ENCODE peak calls at places on chromosomes 7 and 10, in seven cellular contexts. One of them, this sample, is unnamed.

GRCh38 chr7:92306153-92306552 is 60.4 kb downstream of the ANKIB1 start:
- DNase-seq in uterus: no peak
- DNase-seq in GM12878: no peak
- DNase-seq in astrocyte: peak; percentile 5
- DNase-seq in left ventricle myocardium inferior: no peak
- DNase-seq in endodermal cell: no peak
- DNase-seq in neural progenitor cell: no peak
- DNase-seq in this sample: no peak

GRCh38 chr7:153640586-153640985 is 411.6 kb upstream of the DPP6 start:
- DNase-seq in uterus: no peak
- DNase-seq in GM12878: no peak
- DNase-seq in astrocyte: no peak
- DNase-seq in left ventricle myocardium inferior: no peak
- DNase-seq in endodermal cell: no peak
- DNase-seq in neural progenitor cell: no peak
- DNase-seq in this sample: no peak

GRCh38 chr10:43408331-43408709 is 666 bp downstream of the HNRNPF start:
- DNase-seq in uterus: no peak
- DNase-seq in GM12878: no peak
- DNase-seq in astrocyte: no peak
- DNase-seq in left ventricle myocardium inferior: no peak
- DNase-seq in endodermal cell: no peak
- DNase-seq in neural progenitor cell: peak; percentile 63
- DNase-seq in this sample: no peak

GRCh38 chr10:17394854-17395253 is 59.5 kb downstream of the ST8SIA6 start:
- DNase-seq in uterus: no peak
- DNase-seq in GM12878: no peak
- DNase-seq in astrocyte: no peak
- DNase-seq in left ventricle myocardium inferior: no peak
- DNase-seq in endodermal cell: no peak
- DNase-seq in neural progenitor cell: no peak
- DNase-seq in this sample: no peak

GRCh38 chr10:118754132-118754555 is 626 bp downstream of the CACUL1 start:
- DNase-seq in uterus: peak; percentile 38
- DNase-seq in GM12878: no peak
- DNase-seq in astrocyte: peak; percentile 13
- DNase-seq in left ventricle myocardium inferior: peak; percentile 31
- DNase-seq in endodermal cell: peak; percentile 88
- DNase-seq in neural progenitor cell: peak; percentile 83
- DNase-seq in this sample: peak; percentile 67

GRCh38 chr7:27922907-27923306 is 182.9 kb downstream of the TAX1BP1 start:
- DNase-seq in uterus: no peak
- DNase-seq in GM12878: peak; percentile 38
- DNase-seq in astrocyte: no peak
- DNase-seq in left ventricle myocardium inferior: no peak
- DNase-seq in endodermal cell: no peak
- DNase-seq in neural progenitor cell: no peak
- DNase-seq in this sample: no peak

GRCh38 chr7:6447589-6448210 is at the start of gene DAGLB:
- DNase-seq in uterus: peak; percentile 91
- DNase-seq in GM12878: peak; percentile 85
- DNase-seq in astrocyte: peak; percentile 63
- DNase-seq in left ventricle myocardium inferior: peak; percentile 92
- DNase-seq in endodermal cell: peak; percentile 97
- DNase-seq in neural progenitor cell: peak; percentile 98
- DNase-seq in this sample: peak; percentile 96

GRCh38 chr7:35816514-35816913 is 15.7 kb downstream of the SEPTIN7 start:
- DNase-seq in uterus: no peak
- DNase-seq in GM12878: no peak
- DNase-seq in astrocyte: no peak
- DNase-seq in left ventricle myocardium inferior: no peak
- DNase-seq in endodermal cell: no peak
- DNase-seq in neural progenitor cell: no peak
- DNase-seq in this sample: no peak

GRCh38 chr10:92688927-92689662 is 660 bp upstream of the HHEX start:
- DNase-seq in uterus: peak; percentile 19
- DNase-seq in GM12878: no peak
- DNase-seq in astrocyte: peak; percentile 36
- DNase-seq in left ventricle myocardium inferior: no peak
- DNase-seq in endodermal cell: peak; percentile 87
- DNase-seq in neural progenitor cell: peak; percentile 63
- DNase-seq in this sample: no peak

GRCh38 chr10:30502266-30503058 is 68.5 kb downstream of the MAP3K8 start:
- DNase-seq in uterus: no peak
- DNase-seq in GM12878: no peak
- DNase-seq in astrocyte: peak; percentile 21
- DNase-seq in left ventricle myocardium inferior: no peak
- DNase-seq in endodermal cell: no peak
- DNase-seq in neural progenitor cell: no peak
- DNase-seq in this sample: no peak

GRCh38 chr10:95431900-95432342 is 129.2 kb downstream of the SORBS1 start:
- DNase-seq in uterus: peak; percentile 65
- DNase-seq in GM12878: peak; percentile 66
- DNase-seq in astrocyte: no peak
- DNase-seq in left ventricle myocardium inferior: no peak
- DNase-seq in endodermal cell: no peak
- DNase-seq in neural progenitor cell: no peak
- DNase-seq in this sample: no peak

GRCh38 chr7:151247016-151247580 is 1.4 kb downstream of the SMARCD3 start:
- DNase-seq in uterus: no peak
- DNase-seq in GM12878: no peak
- DNase-seq in astrocyte: no peak
- DNase-seq in left ventricle myocardium inferior: no peak
- DNase-seq in endodermal cell: peak; percentile 70
- DNase-seq in neural progenitor cell: no peak
- DNase-seq in this sample: no peak

GRCh38 chr7:150923802-150924201 is 54.3 kb downstream of the KCNH2 start:
- DNase-seq in uterus: no peak
- DNase-seq in GM12878: no peak
- DNase-seq in astrocyte: no peak
- DNase-seq in left ventricle myocardium inferior: no peak
- DNase-seq in endodermal cell: no peak
- DNase-seq in neural progenitor cell: no peak
- DNase-seq in this sample: no peak

GRCh38 chr10:78634389-78634815 is 434.4 kb upstream of the ZMIZ1 start:
- DNase-seq in uterus: peak; percentile 52
- DNase-seq in GM12878: no peak
- DNase-seq in astrocyte: peak; percentile 76
- DNase-seq in left ventricle myocardium inferior: no peak
- DNase-seq in endodermal cell: peak; percentile 82
- DNase-seq in neural progenitor cell: peak; percentile 22
- DNase-seq in this sample: no peak

GRCh38 chr10:100008142-100008522 is 1.6 kb downstream of the DNMBP start:
- DNase-seq in uterus: no peak
- DNase-seq in GM12878: no peak
- DNase-seq in astrocyte: peak; percentile 72
- DNase-seq in left ventricle myocardium inferior: no peak
- DNase-seq in endodermal cell: no peak
- DNase-seq in neural progenitor cell: no peak
- DNase-seq in this sample: no peak

GRCh38 chr7:120259382-120259781 is 13.6 kb upstream of the KCND2 start:
- DNase-seq in uterus: no peak
- DNase-seq in GM12878: no peak
- DNase-seq in astrocyte: peak; percentile 56
- DNase-seq in left ventricle myocardium inferior: no peak
- DNase-seq in endodermal cell: no peak
- DNase-seq in neural progenitor cell: no peak
- DNase-seq in this sample: no peak

GRCh38 chr7:98991141-98991540 is 112.8 kb downstream of the TRRAP start:
- DNase-seq in uterus: no peak
- DNase-seq in GM12878: no peak
- DNase-seq in astrocyte: no peak
- DNase-seq in left ventricle myocardium inferior: no peak
- DNase-seq in endodermal cell: no peak
- DNase-seq in neural progenitor cell: no peak
- DNase-seq in this sample: no peak

GRCh38 chr7:149220534-149220933 is 18.9 kb upstream of the ZNF212 start:
- DNase-seq in uterus: no peak
- DNase-seq in GM12878: no peak
- DNase-seq in astrocyte: peak; percentile 54
- DNase-seq in left ventricle myocardium inferior: no peak
- DNase-seq in endodermal cell: no peak
- DNase-seq in neural progenitor cell: no peak
- DNase-seq in this sample: no peak

GRCh38 chr10:86389441-86390193 is 23.0 kb upstream of the GRID1 start:
- DNase-seq in uterus: no peak
- DNase-seq in GM12878: no peak
- DNase-seq in astrocyte: no peak
- DNase-seq in left ventricle myocardium inferior: no peak
- DNase-seq in endodermal cell: peak; percentile 96
- DNase-seq in neural progenitor cell: peak; percentile 90
- DNase-seq in this sample: no peak

GRCh38 chr7:106063039-106063438 is 49.1 kb downstream of the SYPL1 start:
- DNase-seq in uterus: no peak
- DNase-seq in GM12878: no peak
- DNase-seq in astrocyte: no peak
- DNase-seq in left ventricle myocardium inferior: no peak
- DNase-seq in endodermal cell: peak; percentile 20
- DNase-seq in neural progenitor cell: no peak
- DNase-seq in this sample: no peak
- H3K4me1 ChIP-seq in uterus: peaks cover 10% of the 10 kb centered on the region
- H3K4me1 ChIP-seq in GM12878: peaks cover 65% of the 10 kb centered on the region
- H3K4me1 ChIP-seq in astrocyte: peaks cover 18% of the 10 kb centered on the region
- H3K4me1 ChIP-seq in left ventricle myocardium inferior: peaks cover 51% of the 10 kb centered on the region
- H3K4me1 ChIP-seq in endodermal cell: peaks cover 7% of the 10 kb centered on the region
- H3K4me1 ChIP-seq in neural progenitor cell: peaks cover 36% of the 10 kb centered on the region
- H3K4me1 ChIP-seq in this sample: peaks cover 30% of the 10 kb centered on the region

DNA sequence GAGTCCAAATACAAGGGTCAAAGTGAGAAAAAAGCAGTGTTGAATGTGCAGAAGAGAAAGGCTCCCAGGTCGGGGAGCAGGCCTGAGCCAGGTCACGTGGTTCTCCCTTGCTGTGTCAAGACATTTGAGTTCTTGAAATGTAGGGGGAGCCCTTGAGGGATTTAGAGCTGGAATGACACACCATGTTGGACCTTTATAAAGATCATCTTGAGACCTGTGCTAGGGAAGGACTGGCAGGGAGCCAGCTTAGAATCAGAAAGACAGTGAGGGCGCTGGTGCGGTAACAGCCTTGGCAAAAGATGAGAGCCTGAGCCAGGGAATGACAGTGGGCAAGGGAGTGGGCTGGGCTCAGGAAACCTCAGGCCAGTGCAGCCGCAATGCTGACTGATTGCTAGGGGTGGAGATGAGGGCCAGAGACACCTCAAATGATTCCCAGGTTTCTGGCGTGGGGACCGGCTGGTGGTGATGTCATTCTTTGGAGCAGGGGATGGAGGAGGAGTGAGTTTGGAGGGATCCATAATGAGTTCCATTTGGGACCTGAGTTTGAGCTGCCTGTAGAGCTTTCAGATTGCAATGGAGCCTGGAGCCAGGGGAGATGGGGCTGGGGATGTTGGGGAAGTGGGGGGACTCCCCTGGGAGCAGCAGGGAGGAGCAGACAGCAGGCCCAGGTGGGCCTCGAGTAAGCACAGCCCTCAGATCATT is 120.2 kb downstream of the PTPN20 start:
- DNase-seq in uterus: no peak
- DNase-seq in GM12878: no peak
- DNase-seq in astrocyte: no peak
- DNase-seq in left ventricle myocardium inferior: no peak
- DNase-seq in endodermal cell: peak; percentile 55
- DNase-seq in neural progenitor cell: peak; percentile 29
- DNase-seq in this sample: no peak
- TF ChIP-seq CTCF in uterus: no peak
- TF ChIP-seq CTCF in GM12878: peak; percentile 11
- TF ChIP-seq CTCF in astrocyte: no peak
- TF ChIP-seq CTCF in left ventricle myocardium inferior: no peak
- TF ChIP-seq CTCF in endodermal cell: peak; percentile 67
- TF ChIP-seq CTCF in neural progenitor cell: peak; percentile 41
- TF ChIP-seq CTCF in this sample: no peak

GRCh38 chr10:117362313-117362712 is 12.9 kb downstream of the PDZD8 start:
- DNase-seq in uterus: no peak
- DNase-seq in GM12878: no peak
- DNase-seq in astrocyte: peak; percentile 41
- DNase-seq in left ventricle myocardium inferior: no peak
- DNase-seq in endodermal cell: no peak
- DNase-seq in neural progenitor cell: no peak
- DNase-seq in this sample: no peak

GRCh38 chr10:117360016-117360415 is 15.2 kb downstream of the PDZD8 start:
- DNase-seq in uterus: no peak
- DNase-seq in GM12878: no peak
- DNase-seq in astrocyte: peak; percentile 37
- DNase-seq in left ventricle myocardium inferior: no peak
- DNase-seq in endodermal cell: no peak
- DNase-seq in neural progenitor cell: no peak
- DNase-seq in this sample: no peak

GRCh38 chr10:117364121-117364960 is 10.9 kb downstream of the PDZD8 start:
- DNase-seq in uterus: no peak
- DNase-seq in GM12878: no peak
- DNase-seq in astrocyte: peak; percentile 29
- DNase-seq in left ventricle myocardium inferior: no peak
- DNase-seq in endodermal cell: no peak
- DNase-seq in neural progenitor cell: no peak
- DNase-seq in this sample: no peak

GRCh38 chr10:117363027-117363426 is 12.2 kb downstream of the PDZD8 start:
- DNase-seq in uterus: no peak
- DNase-seq in GM12878: no peak
- DNase-seq in astrocyte: peak; percentile 86
- DNase-seq in left ventricle myocardium inferior: no peak
- DNase-seq in endodermal cell: no peak
- DNase-seq in neural progenitor cell: no peak
- DNase-seq in this sample: no peak

GRCh38 chr10:117360994-117361667 is 14.1 kb downstream of the PDZD8 start:
- DNase-seq in uterus: no peak
- DNase-seq in GM12878: no peak
- DNase-seq in astrocyte: peak; percentile 25
- DNase-seq in left ventricle myocardium inferior: no peak
- DNase-seq in endodermal cell: no peak
- DNase-seq in neural progenitor cell: no peak
- DNase-seq in this sample: no peak
- H3K4me1 ChIP-seq in uterus: no peaks in the 10 kb centered on the region
- H3K4me1 ChIP-seq in GM12878: peaks cover 15% of the 10 kb centered on the region
- H3K4me1 ChIP-seq in astrocyte: peaks cover 54% of the 10 kb centered on the region
- H3K4me1 ChIP-seq in left ventricle myocardium inferior: peaks cover 54% of the 10 kb centered on the region
- H3K4me1 ChIP-seq in endodermal cell: no peaks in the 10 kb centered on the region
- H3K4me1 ChIP-seq in neural progenitor cell: no peaks in the 10 kb centered on the region
- H3K4me1 ChIP-seq in this sample: peaks cover 36% of the 10 kb centered on the region

DNA sequence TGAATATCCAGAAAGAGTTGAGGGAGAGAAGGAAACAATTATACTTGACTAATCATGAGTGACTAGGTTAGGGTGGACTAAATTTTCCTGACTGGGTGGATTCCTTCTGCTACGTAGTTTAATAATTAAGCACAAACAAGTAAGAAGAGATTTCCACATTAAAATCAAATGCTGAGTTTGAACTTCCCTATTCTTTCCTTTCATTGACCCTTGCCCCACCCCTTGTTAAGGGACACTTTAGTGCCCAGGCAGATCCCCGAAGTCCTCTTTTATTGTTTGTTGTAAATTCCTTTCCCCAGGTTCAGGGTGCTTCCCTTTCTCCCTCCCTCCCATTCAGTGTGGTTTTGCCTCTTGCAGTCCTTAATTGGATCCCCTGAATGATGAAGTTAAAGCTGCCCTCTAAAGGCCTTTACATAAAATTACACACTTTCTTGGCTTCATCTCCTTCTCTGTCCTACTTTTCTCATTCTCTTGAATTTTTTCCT is 8.8 kb upstream of the SPAM1 start:
- DNase-seq in uterus: no peak
- DNase-seq in GM12878: no peak
- DNase-seq in astrocyte: peak; percentile 0
- DNase-seq in left ventricle myocardium inferior: no peak
- DNase-seq in endodermal cell: peak; percentile 54
- DNase-seq in neural progenitor cell: peak; percentile 76
- DNase-seq in this sample: no peak
- TF ChIP-seq CTCF in uterus: peak; percentile 14
- TF ChIP-seq CTCF in GM12878: peak; percentile 44
- TF ChIP-seq CTCF in astrocyte: peak; percentile 5
- TF ChIP-seq CTCF in left ventricle myocardium inferior: peak; percentile 37
- TF ChIP-seq CTCF in endodermal cell: peak; percentile 70
- TF ChIP-seq CTCF in neural progenitor cell: peak; percentile 57
- TF ChIP-seq CTCF in this sample: peak; percentile 23

GRCh38 chr10:35372329-35372728 is 36.0 kb downstream of the CCNY start:
- DNase-seq in uterus: peak; percentile 78
- DNase-seq in GM12878: no peak
- DNase-seq in astrocyte: peak; percentile 83
- DNase-seq in left ventricle myocardium inferior: peak; percentile 61
- DNase-seq in endodermal cell: no peak
- DNase-seq in neural progenitor cell: no peak
- DNase-seq in this sample: peak; percentile 51
- H3K4me1 ChIP-seq in uterus: peaks cover 19% of the 10 kb centered on the region
- H3K4me1 ChIP-seq in GM12878: peaks cover 11% of the 10 kb centered on the region
- H3K4me1 ChIP-seq in astrocyte: peaks cover 18% of the 10 kb centered on the region
- H3K4me1 ChIP-seq in left ventricle myocardium inferior: peaks cover 97% of the 10 kb centered on the region
- H3K4me1 ChIP-seq in endodermal cell: peaks cover 3% of the 10 kb centered on the region
- H3K4me1 ChIP-seq in neural progenitor cell: peaks cover 9% of the 10 kb centered on the region
- H3K4me1 ChIP-seq in this sample: peaks cover 67% of the 10 kb centered on the region